ENCODE peak calls at places on chromosomes 5 and 9, in eight cellular contexts. U is glutamatergic neuron, S is B cell, G is choroid plexus epithelial cell, T is left lung, X is foreskin fibroblast, M is natural killer cell, Y is right atrium auricular region. C is an unnamed sample.

GRCh38 chr9:95726756-95727155 is 148.7 kb upstream of the ERCC6L2 start:
- DNase-seq in X (peak; percentile 70), U (no peak), S (no peak), G (peak; percentile 75), T (no peak), Y (no peak), M (no peak), C (no peak)

GRCh38 chr9:13410566-13411031 is 131.1 kb upstream of the MPDZ start:
- DNase-seq in Y (no peak), T (no peak), G (peak; percentile 21), M (no peak), U (no peak), S (no peak), X (peak; percentile 36), C (no peak)

GRCh38 chr5:71586052-71586940 is 844 bp upstream of the MCCC2 start:
- DNase-seq in G (peak; percentile 49), X (peak; percentile 32), Y (no peak), M (no peak), S (no peak), T (no peak), U (no peak), C (no peak)

GRCh38 chr9:22008662-22009562 is at the start of gene CDKN2B:
- DNase-seq in M (peak; percentile 68), T (peak; percentile 97), U (peak; percentile 98), Y (peak; percentile 93), S (peak; percentile 88), G (peak; percentile 98), X (peak; percentile 99), C (peak; percentile 90)

GRCh38 chr5:131538177-131538593 is 96.8 kb downstream of the RAPGEF6 start:
- DNase-seq in S (no peak), U (no peak), G (peak; percentile 70), X (peak; percentile 85), M (no peak), Y (no peak), T (no peak), C (no peak)

GRCh38 chr9:14992516-14992915 is 82.3 kb upstream of the FREM1 start:
- DNase-seq in G (no peak), X (peak; percentile 4), U (no peak), S (no peak), T (no peak), Y (no peak), M (no peak), C (no peak)

GRCh38 chr5:55523293-55523692 is 11.5 kb downstream of the PLPP1 start:
- DNase-seq in Y (no peak), X (no peak), M (no peak), S (no peak), U (no peak), G (no peak), T (no peak), C (no peak)

GRCh38 chr9:88531920-88532319 is 3.1 kb upstream of the NXNL2 start:
- DNase-seq in X (no peak), U (peak; percentile 33), Y (no peak), G (no peak), S (no peak), T (no peak), M (no peak), C (no peak)

GRCh38 chr9:108551030-108551964 is 304.5 kb downstream of the ACTL7B start:
- DNase-seq in G (peak; percentile 87), S (no peak), M (no peak), U (no peak), T (no peak), Y (no peak), X (peak; percentile 95), C (no peak)

GRCh38 chr5:65100846-65101678 is 332.3 kb downstream of the CWC27 start:
- DNase-seq in S (peak; percentile 45), G (peak; percentile 92), U (peak; percentile 63), X (peak; percentile 90), Y (peak; percentile 77), T (peak; percentile 45), M (no peak), C (peak; percentile 34)

GRCh38 chr5:1174122-1174936 is 27.1 kb upstream of the SLC6A19 start:
- DNase-seq in S (peak; percentile 60), G (peak; percentile 64), X (peak; percentile 84), U (peak; percentile 80), T (peak; percentile 38), M (peak; percentile 40), Y (peak; percentile 78), C (peak; percentile 34)

GRCh38 chr9:111959468-111959941 is 62.9 kb downstream of the UGCG start:
- DNase-seq in Y (peak; percentile 81), T (peak; percentile 56), G (peak; percentile 84), S (no peak), U (no peak), X (peak; percentile 92), M (no peak), C (no peak)

GRCh38 chr5:88826959-88827585 is 55.9 kb downstream of the MEF2C start:
- DNase-seq in G (peak; percentile 70), X (peak; percentile 81), S (peak; percentile 13), M (no peak), U (no peak), Y (no peak), T (no peak), C (no peak)

GRCh38 chr9:7369384-7369821 is 430.2 kb downstream of the DMAC1 start:
- DNase-seq in S (no peak), Y (no peak), T (no peak), U (no peak), G (no peak), M (no peak), X (no peak), C (no peak)

GRCh38 chr9:1100945-1101344 is 50.8 kb downstream of the DMRT2 start:
- DNase-seq in G (peak; percentile 50), S (no peak), M (no peak), U (peak; percentile 76), X (peak; percentile 67), Y (peak; percentile 59), T (peak; percentile 41), C (peak; percentile 25)

GRCh38 chr9:90995516-90995915 is 193.9 kb downstream of the SYK start:
- DNase-seq in X (peak; percentile 73), M (no peak), G (no peak), T (no peak), Y (no peak), U (no peak), S (no peak), C (no peak)

GRCh38 chr9:79742145-79742820 is 170.5 kb downstream of the TLE4 start:
- DNase-seq in T (no peak), X (no peak), G (peak; percentile 34), U (no peak), M (no peak), Y (no peak), S (no peak), C (no peak)

GRCh38 chr5:10660720-10661387 is 97.0 kb downstream of the ANKRD33B start:
- DNase-seq in T (peak; percentile 14), Y (no peak), M (no peak), X (no peak), S (no peak), G (no peak), U (no peak), C (no peak)

GRCh38 chr5:33470544-33470943 is 29.8 kb downstream of the TARS1 start:
- DNase-seq in S (no peak), X (no peak), G (peak; percentile 93), T (no peak), U (no peak), M (no peak), Y (no peak), C (no peak)

GRCh38 chr9:92265159-92265558 is 28.3 kb downstream of the IARS1 start:
- DNase-seq in X (peak; percentile 82), M (no peak), G (peak; percentile 15), T (no peak), U (no peak), S (no peak), Y (no peak), C (no peak)

GRCh38 chr9:87451149-87451548 is 46.5 kb upstream of the DAPK1 start:
- DNase-seq in T (no peak), X (no peak), U (no peak), G (peak; percentile 15), S (no peak), M (no peak), Y (no peak), C (no peak)

GRCh38 chr5:78221964-78222451 is 72.5 kb downstream of the AP3B1 start:
- DNase-seq in X (peak; percentile 15), T (no peak), Y (no peak), S (peak; percentile 56), U (no peak), M (no peak), G (peak; percentile 32), C (no peak)

GRCh38 chr9:35579130-35579529 is 25.9 kb upstream of the TESK1 start:
- DNase-seq in X (no peak), M (no peak), T (no peak), U (no peak), G (no peak), S (no peak), Y (no peak), C (no peak)

GRCh38 chr5:1053391-1054017 is 44.9 kb downstream of the NKD2 start:
- DNase-seq in G (no peak), M (no peak), T (no peak), U (peak; percentile 27), Y (no peak), S (no peak), X (peak; percentile 63), C (no peak)

GRCh38 chr9:21761309-21761901 is 41.0 kb upstream of the MTAP start:
- DNase-seq in T (no peak), U (no peak), M (no peak), Y (no peak), G (no peak), X (no peak), S (no peak), C (no peak)

GRCh38 chr5:92885950-92886349 is 695.1 kb downstream of the NR2F1-AS1 start:
- DNase-seq in X (no peak), T (no peak), Y (no peak), U (peak; percentile 48), G (no peak), M (no peak), S (no peak), C (peak; percentile 24)
- TF ChIP-seq CTCF in X (no peak), T (no peak), Y (no peak), U (no peak), G (no peak), M (no peak), S (no peak), C (no peak)

DNA sequence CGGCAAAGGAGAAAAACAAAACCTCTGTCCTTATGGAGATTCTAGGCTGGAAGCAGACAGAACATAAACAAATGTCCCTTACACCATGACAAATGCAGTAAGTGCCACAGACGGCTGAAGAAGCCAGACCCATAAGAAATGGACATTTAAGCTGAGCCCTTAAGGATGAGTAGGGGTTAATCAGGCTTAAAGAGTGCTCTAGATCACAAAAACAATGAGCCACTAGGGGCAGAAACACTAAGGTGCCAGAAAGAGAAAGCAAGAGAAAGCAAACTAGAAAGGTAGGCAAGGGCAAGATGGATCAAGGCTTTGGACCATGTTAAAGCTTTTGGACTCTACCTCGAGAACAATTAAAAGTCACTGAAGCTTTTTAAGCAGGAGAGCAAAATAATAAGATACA is 326.9 kb upstream of the WWC1 start:
- DNase-seq in T (no peak), M (no peak), Y (no peak), G (no peak), S (no peak), X (no peak), U (no peak), C (no peak)
- TF ChIP-seq CTCF in T (no peak), M (no peak), Y (peak; percentile 20), G (peak; percentile 22), S (no peak), X (peak; percentile 35), U (no peak), C (no peak)

GRCh38 chr5:115246361-115246991 is 16.2 kb downstream of the PGGT1B start:
- DNase-seq in M (no peak), G (peak; percentile 68), S (peak; percentile 10), Y (no peak), T (no peak), X (peak; percentile 67), U (no peak), C (no peak)
- TF ChIP-seq CTCF in M (peak; percentile 90), G (peak; percentile 69), S (peak; percentile 93), Y (peak; percentile 78), T (peak; percentile 61), X (peak; percentile 57), U (peak; percentile 75), C (peak; percentile 48)

GRCh38 chr5:139651863-139652787 is 4.0 kb downstream of the CXXC5 start:
- DNase-seq in M (peak; percentile 84), Y (peak; percentile 89), T (peak; percentile 87), X (peak; percentile 92), G (peak; percentile 84), U (peak; percentile 58), S (peak; percentile 98), C (peak; percentile 78)
- TF ChIP-seq CTCF in M (no peak), Y (no peak), T (no peak), X (no peak), G (no peak), U (no peak), S (no peak), C (no peak)

C was measured in uterus.